ENCODE peak calls at places on chromosomes 3 and 15, in five cellular contexts. One of them, this sample, is unnamed.

GRCh38 chr15:73994912-73995622 is 551 bp downstream of the PML start:
- DNase-seq in NT2/D1: no peak
- DNase-seq in MV-4-11: no peak
- DNase-seq in activated CD4-positive, alpha-beta memory T cell treated with anti-CD3 and anti-CD28 coated beads for 36 hours: peak
- DNase-seq in cardiac muscle cell: peak
- DNase-seq in this sample: no peak

GRCh38 chr3:32372213-32372490 is 19.5 kb upstream of the CMTM7 start:
- DNase-seq in NT2/D1: no peak
- DNase-seq in MV-4-11: no peak
- DNase-seq in activated CD4-positive, alpha-beta memory T cell treated with anti-CD3 and anti-CD28 coated beads for 36 hours: no peak
- DNase-seq in cardiac muscle cell: no peak
- DNase-seq in this sample: no peak

GRCh38 chr15:56341201-56341600 is 24.0 kb upstream of the TEX9 start:
- DNase-seq in NT2/D1: no peak
- DNase-seq in MV-4-11: no peak
- DNase-seq in activated CD4-positive, alpha-beta memory T cell treated with anti-CD3 and anti-CD28 coated beads for 36 hours: no peak
- DNase-seq in cardiac muscle cell: no peak
- DNase-seq in this sample: no peak

GRCh38 chr3:78899846-78900245 is 868.0 kb downstream of the ROBO1 start:
- DNase-seq in NT2/D1: no peak
- DNase-seq in MV-4-11: no peak
- DNase-seq in activated CD4-positive, alpha-beta memory T cell treated with anti-CD3 and anti-CD28 coated beads for 36 hours: no peak
- DNase-seq in cardiac muscle cell: no peak
- DNase-seq in this sample: no peak

GRCh38 chr3:116517308-116517707 is 72.0 kb upstream of the LSAMP start:
- DNase-seq in NT2/D1: no peak
- DNase-seq in MV-4-11: no peak
- DNase-seq in activated CD4-positive, alpha-beta memory T cell treated with anti-CD3 and anti-CD28 coated beads for 36 hours: no peak
- DNase-seq in cardiac muscle cell: peak
- DNase-seq in this sample: no peak

GRCh38 chr15:55829826-55830225 is 86.9 kb upstream of the PRTG start:
- DNase-seq in NT2/D1: no peak
- DNase-seq in MV-4-11: peak
- DNase-seq in activated CD4-positive, alpha-beta memory T cell treated with anti-CD3 and anti-CD28 coated beads for 36 hours: no peak
- DNase-seq in cardiac muscle cell: peak
- DNase-seq in this sample: no peak

GRCh38 chr3:14261229-14261628 is 82.6 kb downstream of the LSM3 start:
- DNase-seq in NT2/D1: peak
- DNase-seq in MV-4-11: peak
- DNase-seq in activated CD4-positive, alpha-beta memory T cell treated with anti-CD3 and anti-CD28 coated beads for 36 hours: peak
- DNase-seq in cardiac muscle cell: peak
- DNase-seq in this sample: peak

GRCh38 chr3:43866529-43867353 is 176.0 kb downstream of the ABHD5 start:
- DNase-seq in NT2/D1: no peak
- DNase-seq in MV-4-11: no peak
- DNase-seq in activated CD4-positive, alpha-beta memory T cell treated with anti-CD3 and anti-CD28 coated beads for 36 hours: no peak
- DNase-seq in cardiac muscle cell: peak
- DNase-seq in this sample: no peak

GRCh38 chr3:140736863-140737460 is 59.1 kb downstream of the TRIM42 start:
- DNase-seq in NT2/D1: peak
- DNase-seq in MV-4-11: peak
- DNase-seq in activated CD4-positive, alpha-beta memory T cell treated with anti-CD3 and anti-CD28 coated beads for 36 hours: peak
- DNase-seq in cardiac muscle cell: peak
- DNase-seq in this sample: peak

GRCh38 chr3:49785565-49786356 is 581 bp downstream of the IP6K1 start:
- DNase-seq in NT2/D1: no peak
- DNase-seq in MV-4-11: no peak
- DNase-seq in activated CD4-positive, alpha-beta memory T cell treated with anti-CD3 and anti-CD28 coated beads for 36 hours: peak
- DNase-seq in cardiac muscle cell: peak
- DNase-seq in this sample: no peak

GRCh38 chr3:23856286-23856685 is 50.5 kb downstream of the UBE2E1 start:
- DNase-seq in NT2/D1: no peak
- DNase-seq in MV-4-11: no peak
- DNase-seq in activated CD4-positive, alpha-beta memory T cell treated with anti-CD3 and anti-CD28 coated beads for 36 hours: no peak
- DNase-seq in cardiac muscle cell: no peak
- DNase-seq in this sample: no peak

GRCh38 chr3:196108075-196108743 is 26.3 kb upstream of the TFRC start:
- DNase-seq in NT2/D1: peak
- DNase-seq in MV-4-11: no peak
- DNase-seq in activated CD4-positive, alpha-beta memory T cell treated with anti-CD3 and anti-CD28 coated beads for 36 hours: no peak
- DNase-seq in cardiac muscle cell: no peak
- DNase-seq in this sample: no peak

GRCh38 chr15:88794001-88794400 is 9.2 kb upstream of the ACAN start:
- DNase-seq in NT2/D1: no peak
- DNase-seq in MV-4-11: no peak
- DNase-seq in activated CD4-positive, alpha-beta memory T cell treated with anti-CD3 and anti-CD28 coated beads for 36 hours: no peak
- DNase-seq in cardiac muscle cell: no peak
- DNase-seq in this sample: no peak

GRCh38 chr3:195187609-195188529 is 83.1 kb downstream of the XXYLT1 start:
- DNase-seq in NT2/D1: no peak
- DNase-seq in MV-4-11: no peak
- DNase-seq in activated CD4-positive, alpha-beta memory T cell treated with anti-CD3 and anti-CD28 coated beads for 36 hours: no peak
- DNase-seq in cardiac muscle cell: no peak
- DNase-seq in this sample: no peak

GRCh38 chr15:39919740-39920509 is at the start of gene GPR176:
- DNase-seq in NT2/D1: no peak
- DNase-seq in MV-4-11: no peak
- DNase-seq in activated CD4-positive, alpha-beta memory T cell treated with anti-CD3 and anti-CD28 coated beads for 36 hours: peak
- DNase-seq in cardiac muscle cell: peak
- DNase-seq in this sample: peak

GRCh38 chr3:152071924-152072323 is 196.8 kb upstream of the MBNL1 start:
- DNase-seq in NT2/D1: peak
- DNase-seq in MV-4-11: peak
- DNase-seq in activated CD4-positive, alpha-beta memory T cell treated with anti-CD3 and anti-CD28 coated beads for 36 hours: no peak
- DNase-seq in cardiac muscle cell: peak
- DNase-seq in this sample: peak

GRCh38 chr3:16142350-16143050 is 32.0 kb upstream of the GALNT15 start:
- DNase-seq in NT2/D1: no peak
- DNase-seq in MV-4-11: no peak
- DNase-seq in activated CD4-positive, alpha-beta memory T cell treated with anti-CD3 and anti-CD28 coated beads for 36 hours: no peak
- DNase-seq in cardiac muscle cell: no peak
- DNase-seq in this sample: no peak

GRCh38 chr15:65304393-65305143 is at the start of gene RNU5B-1:
- DNase-seq in NT2/D1: peak
- DNase-seq in MV-4-11: peak
- DNase-seq in activated CD4-positive, alpha-beta memory T cell treated with anti-CD3 and anti-CD28 coated beads for 36 hours: peak
- DNase-seq in cardiac muscle cell: peak
- DNase-seq in this sample: peak

GRCh38 chr3:138451595-138452162 is 17.3 kb downstream of the ESYT3 start:
- DNase-seq in NT2/D1: no peak
- DNase-seq in MV-4-11: no peak
- DNase-seq in activated CD4-positive, alpha-beta memory T cell treated with anti-CD3 and anti-CD28 coated beads for 36 hours: no peak
- DNase-seq in cardiac muscle cell: no peak
- DNase-seq in this sample: no peak

GRCh38 chr3:125313060-125313635 is 62.0 kb downstream of the ZNF148 start:
- DNase-seq in NT2/D1: no peak
- DNase-seq in MV-4-11: no peak
- DNase-seq in activated CD4-positive, alpha-beta memory T cell treated with anti-CD3 and anti-CD28 coated beads for 36 hours: no peak
- DNase-seq in cardiac muscle cell: no peak
- DNase-seq in this sample: no peak

GRCh38 chr3:97658670-97659285 is 105.8 kb upstream of the ARL6 start:
- DNase-seq in NT2/D1: peak
- DNase-seq in MV-4-11: no peak
- DNase-seq in activated CD4-positive, alpha-beta memory T cell treated with anti-CD3 and anti-CD28 coated beads for 36 hours: no peak
- DNase-seq in cardiac muscle cell: peak
- DNase-seq in this sample: no peak

GRCh38 chr3:106850429-106850828 is 526.8 kb upstream of the CCDC54 start:
- DNase-seq in NT2/D1: no peak
- DNase-seq in MV-4-11: no peak
- DNase-seq in activated CD4-positive, alpha-beta memory T cell treated with anti-CD3 and anti-CD28 coated beads for 36 hours: no peak
- DNase-seq in cardiac muscle cell: peak
- DNase-seq in this sample: no peak

GRCh38 chr3:140523600-140523999 is 154.3 kb upstream of the TRIM42 start:
- DNase-seq in NT2/D1: no peak
- DNase-seq in MV-4-11: no peak
- DNase-seq in activated CD4-positive, alpha-beta memory T cell treated with anti-CD3 and anti-CD28 coated beads for 36 hours: no peak
- DNase-seq in cardiac muscle cell: no peak
- DNase-seq in this sample: no peak

GRCh38 chr3:12180218-12180617 is 21.5 kb upstream of the TIMP4 start:
- DNase-seq in NT2/D1: no peak
- DNase-seq in MV-4-11: no peak
- DNase-seq in activated CD4-positive, alpha-beta memory T cell treated with anti-CD3 and anti-CD28 coated beads for 36 hours: no peak
- DNase-seq in cardiac muscle cell: peak
- DNase-seq in this sample: peak

GRCh38 chr3:10506696-10507095 is 1.3 kb upstream of the ATP2B2 start:
- DNase-seq in NT2/D1: no peak
- DNase-seq in MV-4-11: no peak
- DNase-seq in activated CD4-positive, alpha-beta memory T cell treated with anti-CD3 and anti-CD28 coated beads for 36 hours: no peak
- DNase-seq in cardiac muscle cell: no peak
- DNase-seq in this sample: no peak

GRCh38 chr3:100650651-100651611 is 41.5 kb downstream of the ADGRG7 start:
- DNase-seq in NT2/D1: no peak
- DNase-seq in MV-4-11: peak
- DNase-seq in activated CD4-positive, alpha-beta memory T cell treated with anti-CD3 and anti-CD28 coated beads for 36 hours: peak
- DNase-seq in cardiac muscle cell: peak
- DNase-seq in this sample: no peak

GRCh38 chr15:71048913-71049675 is 66.2 kb upstream of the THSD4 start:
- DNase-seq in NT2/D1: no peak
- DNase-seq in MV-4-11: no peak
- DNase-seq in activated CD4-positive, alpha-beta memory T cell treated with anti-CD3 and anti-CD28 coated beads for 36 hours: no peak
- DNase-seq in cardiac muscle cell: peak
- DNase-seq in this sample: no peak

GRCh38 chr3:130831716-130832400 is 62.0 kb upstream of the ATP2C1 start:
- DNase-seq in NT2/D1: no peak
- DNase-seq in MV-4-11: no peak
- DNase-seq in activated CD4-positive, alpha-beta memory T cell treated with anti-CD3 and anti-CD28 coated beads for 36 hours: no peak
- DNase-seq in cardiac muscle cell: no peak
- DNase-seq in this sample: no peak

GRCh38 chr15:99239545-99240198 is 9.7 kb downstream of the TTC23 start:
- DNase-seq in NT2/D1: no peak
- DNase-seq in MV-4-11: no peak
- DNase-seq in activated CD4-positive, alpha-beta memory T cell treated with anti-CD3 and anti-CD28 coated beads for 36 hours: no peak
- DNase-seq in cardiac muscle cell: no peak
- DNase-seq in this sample: no peak

GRCh38 chr3:100665230-100665629 is 44.1 kb upstream of the TFG start:
- DNase-seq in NT2/D1: no peak
- DNase-seq in MV-4-11: peak
- DNase-seq in activated CD4-positive, alpha-beta memory T cell treated with anti-CD3 and anti-CD28 coated beads for 36 hours: peak
- DNase-seq in cardiac muscle cell: peak
- DNase-seq in this sample: no peak

GRCh38 chr3:23940775-23941174 is 4.3 kb upstream of the NR1D2 start:
- DNase-seq in NT2/D1: no peak
- DNase-seq in MV-4-11: no peak
- DNase-seq in activated CD4-positive, alpha-beta memory T cell treated with anti-CD3 and anti-CD28 coated beads for 36 hours: no peak
- DNase-seq in cardiac muscle cell: no peak
- DNase-seq in this sample: no peak

GRCh38 chr3:184335661-184336483 is 1.5 kb upstream of the FAM131A start:
- DNase-seq in NT2/D1: peak
- DNase-seq in MV-4-11: peak
- DNase-seq in activated CD4-positive, alpha-beta memory T cell treated with anti-CD3 and anti-CD28 coated beads for 36 hours: peak
- DNase-seq in cardiac muscle cell: peak
- DNase-seq in this sample: peak

GRCh38 chr3:188729422-188729821 is 442.3 kb upstream of the TPRG1 start:
- DNase-seq in NT2/D1: no peak
- DNase-seq in MV-4-11: no peak
- DNase-seq in activated CD4-positive, alpha-beta memory T cell treated with anti-CD3 and anti-CD28 coated beads for 36 hours: no peak
- DNase-seq in cardiac muscle cell: no peak
- DNase-seq in this sample: no peak